ENCODE peak calls at places on chromosome 6, in six cellular contexts. One of them, this sample, is unnamed.

GRCh38 chr6:25137497-25137896 is 141.7 kb upstream of the CARMIL1 start:
- DNase-seq in activated naive CD8-positive, alpha-beta T cell treated with anti-CD3 and anti-CD28 coated beads, Interleukin-2, amount 50 U/mL, for 16 hours: no peak
- DNase-seq in globus pallidus: no peak
- DNase-seq in progenitor cell of endocrine pancreas: no peak
- DNase-seq in HEK293T: no peak
- DNase-seq in activated CD8-positive, alpha-beta memory T cell treated with anti-CD3 and anti-CD28 coated beads for 4 hours: no peak
- DNase-seq in this sample: no peak

GRCh38 chr6:40295251-40295949 is 291.8 kb downstream of the LRFN2 start:
- DNase-seq in activated naive CD8-positive, alpha-beta T cell treated with anti-CD3 and anti-CD28 coated beads, Interleukin-2, amount 50 U/mL, for 16 hours: no peak
- DNase-seq in activated CD8-positive, alpha-beta memory T cell treated with anti-CD3 and anti-CD28 coated beads for 4 hours: no peak
- DNase-seq in HEK293T: no peak
- DNase-seq in globus pallidus: no peak
- DNase-seq in progenitor cell of endocrine pancreas: no peak
- DNase-seq in this sample: no peak

GRCh38 chr6:144434308-144434990 is 149.3 kb downstream of the UTRN start:
- DNase-seq in activated CD8-positive, alpha-beta memory T cell treated with anti-CD3 and anti-CD28 coated beads for 4 hours: no peak
- DNase-seq in progenitor cell of endocrine pancreas: no peak
- DNase-seq in globus pallidus: no peak
- DNase-seq in HEK293T: no peak
- DNase-seq in activated naive CD8-positive, alpha-beta T cell treated with anti-CD3 and anti-CD28 coated beads, Interleukin-2, amount 50 U/mL, for 16 hours: no peak
- DNase-seq in this sample: no peak

GRCh38 chr6:133542056-133542821 is 301.1 kb downstream of the EYA4 start:
- DNase-seq in progenitor cell of endocrine pancreas: no peak
- DNase-seq in globus pallidus: no peak
- DNase-seq in activated naive CD8-positive, alpha-beta T cell treated with anti-CD3 and anti-CD28 coated beads, Interleukin-2, amount 50 U/mL, for 16 hours: no peak
- DNase-seq in HEK293T: no peak
- DNase-seq in activated CD8-positive, alpha-beta memory T cell treated with anti-CD3 and anti-CD28 coated beads for 4 hours: no peak
- DNase-seq in this sample: no peak

GRCh38 chr6:151034825-151035781 is 169.6 kb downstream of the MTHFD1L start:
- DNase-seq in activated CD8-positive, alpha-beta memory T cell treated with anti-CD3 and anti-CD28 coated beads for 4 hours: no peak
- DNase-seq in activated naive CD8-positive, alpha-beta T cell treated with anti-CD3 and anti-CD28 coated beads, Interleukin-2, amount 50 U/mL, for 16 hours: no peak
- DNase-seq in progenitor cell of endocrine pancreas: no peak
- DNase-seq in HEK293T: no peak
- DNase-seq in globus pallidus: no peak
- DNase-seq in this sample: no peak

GRCh38 chr6:84789170-84789569 is 24.8 kb upstream of the TBX18 start:
- DNase-seq in HEK293T: no peak
- DNase-seq in progenitor cell of endocrine pancreas: no peak
- DNase-seq in activated CD8-positive, alpha-beta memory T cell treated with anti-CD3 and anti-CD28 coated beads for 4 hours: no peak
- DNase-seq in activated naive CD8-positive, alpha-beta T cell treated with anti-CD3 and anti-CD28 coated beads, Interleukin-2, amount 50 U/mL, for 16 hours: no peak
- DNase-seq in globus pallidus: no peak
- DNase-seq in this sample: no peak

GRCh38 chr6:6993503-6994237 is 114.1 kb upstream of the RREB1 start:
- DNase-seq in activated CD8-positive, alpha-beta memory T cell treated with anti-CD3 and anti-CD28 coated beads for 4 hours: no peak
- DNase-seq in HEK293T: no peak
- DNase-seq in globus pallidus: no peak
- DNase-seq in activated naive CD8-positive, alpha-beta T cell treated with anti-CD3 and anti-CD28 coated beads, Interleukin-2, amount 50 U/mL, for 16 hours: no peak
- DNase-seq in progenitor cell of endocrine pancreas: no peak
- DNase-seq in this sample: no peak

GRCh38 chr6:2934057-2934456 is 30.9 kb upstream of the SERPINB9 start:
- DNase-seq in globus pallidus: no peak
- DNase-seq in activated CD8-positive, alpha-beta memory T cell treated with anti-CD3 and anti-CD28 coated beads for 4 hours: no peak
- DNase-seq in progenitor cell of endocrine pancreas: no peak
- DNase-seq in activated naive CD8-positive, alpha-beta T cell treated with anti-CD3 and anti-CD28 coated beads, Interleukin-2, amount 50 U/mL, for 16 hours: no peak
- DNase-seq in HEK293T: no peak
- DNase-seq in this sample: no peak

GRCh38 chr6:436308-437041 is 44.9 kb downstream of the IRF4 start:
- DNase-seq in globus pallidus: no peak
- DNase-seq in progenitor cell of endocrine pancreas: no peak
- DNase-seq in activated CD8-positive, alpha-beta memory T cell treated with anti-CD3 and anti-CD28 coated beads for 4 hours: no peak
- DNase-seq in HEK293T: no peak
- DNase-seq in activated naive CD8-positive, alpha-beta T cell treated with anti-CD3 and anti-CD28 coated beads, Interleukin-2, amount 50 U/mL, for 16 hours: no peak
- DNase-seq in this sample: no peak

GRCh38 chr6:135114355-135115145 is 59.9 kb upstream of the HBS1L start:
- DNase-seq in progenitor cell of endocrine pancreas: no peak
- DNase-seq in HEK293T: no peak
- DNase-seq in activated CD8-positive, alpha-beta memory T cell treated with anti-CD3 and anti-CD28 coated beads for 4 hours: no peak
- DNase-seq in globus pallidus: no peak
- DNase-seq in activated naive CD8-positive, alpha-beta T cell treated with anti-CD3 and anti-CD28 coated beads, Interleukin-2, amount 50 U/mL, for 16 hours: no peak
- DNase-seq in this sample: no peak

GRCh38 chr6:71309666-71310065 is 21.1 kb downstream of the OGFRL1 start:
- DNase-seq in activated CD8-positive, alpha-beta memory T cell treated with anti-CD3 and anti-CD28 coated beads for 4 hours: no peak
- DNase-seq in progenitor cell of endocrine pancreas: no peak
- DNase-seq in globus pallidus: no peak
- DNase-seq in activated naive CD8-positive, alpha-beta T cell treated with anti-CD3 and anti-CD28 coated beads, Interleukin-2, amount 50 U/mL, for 16 hours: no peak
- DNase-seq in HEK293T: no peak
- DNase-seq in this sample: no peak

GRCh38 chr6:82270791-82271392 is 23.3 kb upstream of the IBTK start:
- DNase-seq in globus pallidus: peak; percentile 38
- DNase-seq in HEK293T: peak; percentile 42
- DNase-seq in activated CD8-positive, alpha-beta memory T cell treated with anti-CD3 and anti-CD28 coated beads for 4 hours: no peak
- DNase-seq in activated naive CD8-positive, alpha-beta T cell treated with anti-CD3 and anti-CD28 coated beads, Interleukin-2, amount 50 U/mL, for 16 hours: no peak
- DNase-seq in progenitor cell of endocrine pancreas: no peak
- DNase-seq in this sample: no peak

GRCh38 chr6:110881929-110882629 is 7.5 kb downstream of the AMD1 start:
- DNase-seq in activated naive CD8-positive, alpha-beta T cell treated with anti-CD3 and anti-CD28 coated beads, Interleukin-2, amount 50 U/mL, for 16 hours: no peak
- DNase-seq in activated CD8-positive, alpha-beta memory T cell treated with anti-CD3 and anti-CD28 coated beads for 4 hours: no peak
- DNase-seq in HEK293T: no peak
- DNase-seq in globus pallidus: no peak
- DNase-seq in progenitor cell of endocrine pancreas: no peak
- DNase-seq in this sample: no peak

GRCh38 chr6:47019941-47020340 is 22.2 kb downstream of the ADGRF1 start:
- DNase-seq in globus pallidus: no peak
- DNase-seq in HEK293T: no peak
- DNase-seq in activated CD8-positive, alpha-beta memory T cell treated with anti-CD3 and anti-CD28 coated beads for 4 hours: no peak
- DNase-seq in progenitor cell of endocrine pancreas: no peak
- DNase-seq in activated naive CD8-positive, alpha-beta T cell treated with anti-CD3 and anti-CD28 coated beads, Interleukin-2, amount 50 U/mL, for 16 hours: no peak
- DNase-seq in this sample: no peak